ENCODE peak calls at places on chromosome 11, in seven cellular contexts. T is stimulated activated CD8-positive, alpha-beta memory T cell treated with anti-CD3 and anti-CD28 coated beads, Interleukin-15, amount 100 ng/mL, for 48 hours; W is SJCRH30; H is K562; M is HEK293T; O is smooth muscle cell of the brain vasculature; N is NCI-H460. B is an unnamed sample.

GRCh38 chr11:75413864-75414263 is 14.5 kb downstream of the RPS3 start:
- DNase-seq in N (no peak), O (no peak), T (no peak), M (no peak), W (peak), H (no peak), B (no peak)

GRCh38 chr11:9861860-9862725 is 198.2 kb downstream of the SWAP70 start:
- DNase-seq in M (peak), T (peak), N (peak), H (peak), W (peak), O (peak), B (no peak)

GRCh38 chr11:251550-251949 is 14.8 kb downstream of the PSMD13 start:
- DNase-seq in T (no peak), M (no peak), W (no peak), O (no peak), H (peak), N (no peak), B (no peak)

GRCh38 chr11:76794371-76795284 is 11.5 kb downstream of the TSKU start:
- DNase-seq in W (no peak), M (no peak), T (no peak), H (no peak), O (no peak), N (no peak), B (no peak)

GRCh38 chr11:134033696-134034491 is 35.0 kb upstream of the JAM3 start:
- DNase-seq in O (peak), H (peak), W (peak), T (peak), M (peak), N (peak), B (peak)

GRCh38 chr11:29656557-29656956 is 360.3 kb downstream of the KCNA4 start:
- DNase-seq in W (no peak), N (no peak), O (no peak), H (no peak), T (no peak), M (no peak), B (no peak)

GRCh38 chr11:120182790-120183491 is 27.9 kb upstream of the OAF start:
- DNase-seq in M (peak), N (peak), W (peak), H (peak), T (no peak), O (no peak), B (no peak)

GRCh38 chr11:12007769-12008737 is at the start of gene DKK3:
- DNase-seq in O (no peak), M (no peak), H (no peak), T (no peak), N (no peak), W (peak), B (no peak)

GRCh38 chr11:133897331-133897650 is 52.0 kb upstream of the SPATA19 start:
- DNase-seq in H (no peak), T (no peak), N (no peak), W (no peak), M (no peak), O (no peak), B (no peak)

GRCh38 chr11:16857186-16857585 is 118.7 kb downstream of the C11orf58 start:
- DNase-seq in M (no peak), H (peak), N (no peak), T (no peak), O (no peak), W (no peak), B (no peak)

GRCh38 chr11:119741369-119742262 is 12.6 kb upstream of the NECTIN1 start:
- DNase-seq in W (no peak), H (peak), T (no peak), N (no peak), O (no peak), M (peak), B (no peak)

GRCh38 chr11:60929774-60930173 is 5.5 kb downstream of the TMEM132A start:
- DNase-seq in O (no peak), T (no peak), M (no peak), H (no peak), N (no peak), W (no peak), B (no peak)

GRCh38 chr11:41784513-41785335 is 325.3 kb upstream of the LRRC4C start:
- DNase-seq in H (no peak), O (no peak), M (no peak), N (no peak), W (no peak), T (no peak), B (no peak)

B was measured in glomerular endothelial cell.